ENCODE peak calls at places on chromosome 10, in nine cellular contexts. C is A549, T is HCT116, J is H1, X is endothelial cell of umbilical vein, P is SK-N-SH, E is GM12878, L is HepG2, I is K562. Q is an unnamed sample.

GRCh38 chr10:5663692-5664427 is 2.5 kb downstream of the ASB13 start:
- DNase-seq in J (no peak), E (no peak), L (no peak), X (no peak), P (peak), T (no peak), C (no peak), I (no peak), Q (no peak)

GRCh38 chr10:7335977-7336376 is 74.9 kb downstream of the SFMBT2 start:
- DNase-seq in P (no peak), C (no peak), E (no peak), L (no peak), T (no peak), X (no peak), J (no peak), I (no peak), Q (no peak)

GRCh38 chr10:74750848-74751274 is 75.5 kb upstream of the KAT6B start:
- DNase-seq in T (no peak), I (no peak), E (peak), C (no peak), X (no peak), P (no peak), L (no peak), J (peak), Q (no peak)

GRCh38 chr10:28533315-28533564 is 322 bp downstream of the WAC start:
- DNase-seq in P (peak), E (no peak), X (no peak), I (no peak), T (no peak), L (no peak), C (no peak), J (no peak), Q (no peak)

GRCh38 chr10:3268025-3268424 is 95.4 kb upstream of the PITRM1 start:
- DNase-seq in J (no peak), T (no peak), L (no peak), C (no peak), P (no peak), I (no peak), X (no peak), E (no peak), Q (no peak)

GRCh38 chr10:116112232-116113231 is 160.5 kb downstream of the GFRA1 start:
- DNase-seq in I (no peak), T (no peak), J (no peak), X (no peak), L (no peak), E (no peak), C (no peak), P (no peak), Q (no peak)

GRCh38 chr10:12638103-12638502 is 288.8 kb downstream of the CAMK1D start:
- DNase-seq in L (peak), C (peak), J (no peak), T (no peak), P (peak), X (no peak), I (no peak), E (no peak), Q (peak)

GRCh38 chr10:28664369-28664740 is 13.0 kb upstream of the BAMBI start:
- DNase-seq in T (no peak), I (no peak), X (no peak), E (no peak), P (no peak), C (no peak), J (no peak), L (no peak), Q (no peak)

GRCh38 chr10:44306762-44307161 is 78.1 kb downstream of the CXCL12 start:
- DNase-seq in L (peak), T (peak), C (no peak), P (no peak), I (no peak), X (no peak), J (no peak), E (no peak), Q (peak)

GRCh38 chr10:35005868-35006267 is 84.3 kb downstream of the CUL2 start:
- DNase-seq in L (no peak), I (peak), C (peak), P (no peak), J (no peak), X (peak), T (no peak), E (no peak), Q (peak)

GRCh38 chr10:130889780-130890179 is 421.7 kb downstream of the TCERG1L start:
- DNase-seq in I (no peak), E (no peak), X (no peak), P (no peak), J (no peak), L (no peak), C (no peak), T (no peak), Q (no peak)

GRCh38 chr10:123135415-123136141 is at the start of gene HMX3:
- DNase-seq in C (no peak), J (peak), X (no peak), T (no peak), E (no peak), P (peak), L (no peak), I (peak), Q (peak)

GRCh38 chr10:122503004-122503403 is 41.7 kb downstream of the HTRA1 start:
- DNase-seq in L (no peak), P (no peak), T (no peak), I (no peak), X (no peak), C (no peak), J (no peak), E (no peak), Q (no peak)

GRCh38 chr10:124259139-124259825 is 159.4 kb downstream of the OAT start:
- DNase-seq in E (no peak), L (peak), P (peak), C (peak), J (no peak), X (no peak), T (peak), I (no peak), Q (peak)

GRCh38 chr10:76647276-76647675 is 990.3 kb downstream of the KCNMA1 start:
- DNase-seq in I (no peak), X (no peak), P (no peak), C (no peak), E (no peak), L (no peak), J (no peak), T (no peak), Q (no peak)

GRCh38 chr10:60236869-60237524 is 152.7 kb downstream of the ANK3 start:
- DNase-seq in P (peak), L (no peak), C (no peak), E (peak), I (no peak), T (no peak), X (peak), J (no peak), Q (peak)

GRCh38 chr10:7301039-7301768 is 109.6 kb downstream of the SFMBT2 start:
- DNase-seq in X (no peak), C (peak), L (no peak), P (peak), T (no peak), J (peak), I (peak), E (no peak), Q (no peak)

GRCh38 chr10:71127019-71127534 is 85.3 kb upstream of the UNC5B start:
- DNase-seq in X (no peak), L (no peak), C (no peak), I (peak), E (no peak), P (no peak), T (no peak), J (peak), Q (no peak)

GRCh38 chr10:52951819-52952218 is 179.2 kb upstream of the MBL2 start:
- DNase-seq in X (peak), I (peak), T (no peak), J (peak), L (peak), C (peak), E (no peak), P (no peak), Q (peak)

GRCh38 chr10:100934084-100934659 is 21.4 kb downstream of the SLF2 start:
- DNase-seq in E (no peak), X (no peak), J (no peak), L (peak), P (peak), C (peak), I (no peak), T (no peak), Q (peak)

GRCh38 chr10:77974396-77975074 is 48.0 kb upstream of the DLG5 start:
- DNase-seq in L (peak), P (peak), C (peak), E (no peak), I (peak), T (peak), J (peak), X (peak), Q (peak)

GRCh38 chr10:33719005-33719703 is 384.7 kb upstream of the NRP1 start:
- DNase-seq in C (no peak), E (no peak), X (peak), J (no peak), I (no peak), L (no peak), P (no peak), T (no peak), Q (no peak)

GRCh38 chr10:101941871-101942270 is 98.3 kb upstream of the KCNIP2 start:
- DNase-seq in T (no peak), X (peak), C (no peak), J (no peak), I (no peak), L (no peak), P (no peak), E (no peak), Q (no peak)

GRCh38 chr10:110576220-110576619 is 8.7 kb downstream of the SMC3 start:
- DNase-seq in L (no peak), T (no peak), X (peak), I (no peak), E (no peak), J (no peak), C (no peak), P (no peak), Q (no peak)

GRCh38 chr10:29795856-29796255 is 161.1 kb upstream of the SVIL start:
- DNase-seq in T (no peak), P (no peak), I (no peak), E (no peak), X (peak), J (no peak), C (no peak), L (no peak), Q (no peak)

DNA sequence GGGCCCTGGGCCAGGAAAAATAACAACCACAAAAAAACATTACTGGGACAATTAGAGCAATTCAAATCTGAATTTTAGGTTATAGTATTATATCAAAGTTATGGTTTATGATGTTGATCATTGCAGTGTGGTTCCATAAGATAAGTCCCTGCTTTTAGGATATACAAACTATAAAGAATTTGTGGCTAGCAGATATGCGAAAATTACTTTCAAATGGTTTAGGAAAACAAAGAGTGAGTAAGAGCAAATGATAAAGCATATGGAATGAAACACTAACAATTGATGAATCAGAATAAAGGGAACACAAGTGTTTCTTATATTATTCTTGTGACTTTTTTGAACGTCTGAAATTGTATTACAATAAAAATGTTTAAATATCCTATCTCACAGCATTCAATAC is 64.4 kb upstream of the HECTD2 start:
- DNase-seq in X (no peak), P (no peak), L (no peak), I (no peak), T (no peak), J (no peak), E (no peak), C (no peak), Q (no peak)
- TF ChIP-seq MAX in X (no peak), P (no peak), L (no peak), I (no peak), T (no peak), J (no peak), E (no peak), C (no peak), Q (no peak)

DNA sequence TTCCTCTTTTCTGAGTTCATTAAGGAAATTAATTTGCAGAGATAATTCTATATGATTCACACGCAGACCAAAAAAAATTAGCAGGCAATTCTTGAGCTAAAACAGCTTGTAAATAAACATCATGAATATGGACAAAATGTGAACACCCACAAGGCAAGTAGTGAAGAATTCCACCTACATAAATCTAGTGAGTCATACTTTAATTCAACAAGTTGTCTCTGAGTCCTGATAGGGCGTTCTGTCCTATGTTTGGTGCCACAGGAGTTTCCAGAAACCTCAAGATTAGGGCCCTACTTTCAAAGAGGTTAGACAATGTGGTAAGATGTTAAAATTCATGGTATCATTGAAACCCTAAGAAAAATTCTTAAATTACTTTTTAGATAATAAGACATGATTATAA is 122.3 kb downstream of the SGMS1 start:
- DNase-seq in C (peak), T (no peak), I (peak), L (peak), E (no peak), J (no peak), X (no peak), P (no peak), Q (no peak)
- H3K4me3 ChIP-seq in C (no peak), T (no peak), I (no peak), L (no peak), E (no peak), J (no peak), X (no peak), P (no peak), Q (no peak)

DNA sequence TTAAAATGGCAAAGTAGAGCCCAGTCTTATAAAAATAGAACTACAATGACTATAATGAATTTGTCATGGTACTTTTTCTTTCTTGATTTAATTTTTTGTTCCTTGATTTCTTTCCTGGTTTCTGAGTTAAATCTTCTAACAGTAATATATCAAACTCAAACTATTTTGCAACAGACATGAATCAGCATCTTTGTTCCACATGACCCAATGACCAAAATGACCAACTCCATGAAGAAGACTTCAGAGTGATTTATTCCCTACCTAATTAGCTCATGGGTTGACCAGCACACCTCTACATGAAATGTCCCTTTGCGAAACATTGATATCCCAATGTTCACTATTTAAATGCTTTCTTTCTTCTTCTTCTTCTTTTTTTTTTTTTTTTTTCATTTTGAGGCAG is 30.9 kb downstream of the NMT2 start:
- DNase-seq in J (no peak), P (no peak), X (no peak), C (no peak), T (no peak), E (no peak), I (no peak), L (no peak), Q (no peak)
- TF ChIP-seq MAX in J (no peak), P (no peak), X (no peak), C (no peak), T (no peak), E (no peak), I (no peak), L (no peak), Q (no peak)

GRCh38 chr10:14068851-14069250 is 261.9 kb downstream of the FRMD4A start:
- DNase-seq in P (no peak), T (no peak), L (no peak), X (no peak), C (no peak), E (no peak), I (no peak), J (no peak), Q (no peak)
- H3K4me3 ChIP-seq in P (no peak), T (no peak), L (no peak), X (no peak), C (no peak), E (no peak), I (no peak), J (no peak), Q (no peak)

GRCh38 chr10:114881462-114881861 is 56.5 kb upstream of the TRUB1 start:
- DNase-seq in T (no peak), E (no peak), I (no peak), P (no peak), L (no peak), C (no peak), X (no peak), J (no peak), Q (no peak)

GRCh38 chr10:114876602-114877300 is 55.2 kb downstream of the FHIP2A start:
- DNase-seq in L (peak), C (peak), X (peak), I (peak), J (peak), P (peak), E (peak), T (peak), Q (peak)

GRCh38 chr10:114877301-114877644 is 55.7 kb downstream of the FHIP2A start:
- DNase-seq in I (no peak), E (no peak), L (no peak), T (no peak), J (no peak), C (no peak), P (no peak), X (no peak), Q (no peak)

GRCh38 chr10:114879541-114880158 is 58.1 kb downstream of the FHIP2A start:
- DNase-seq in C (peak), L (peak), T (peak), X (no peak), E (peak), J (peak), I (peak), P (peak), Q (peak)

GRCh38 chr10:114879093-114879492 is 57.5 kb downstream of the FHIP2A start:
- DNase-seq in I (no peak), E (no peak), C (no peak), T (no peak), X (no peak), J (no peak), P (no peak), L (no peak), Q (no peak)
- TF ChIP-seq MAX in I (no peak), E (no peak), C (no peak), T (no peak), X (no peak), J (no peak), P (no peak), L (no peak), Q (no peak)

GRCh38 chr10:89207801-89208551 is 859 bp upstream of the CH25H start:
- DNase-seq in I (no peak), E (no peak), C (no peak), J (peak), L (no peak), T (no peak), P (peak), X (no peak), Q (peak)

GRCh38 chr10:89209718-89210117 is 2.6 kb upstream of the CH25H start:
- DNase-seq in P (no peak), J (no peak), C (no peak), X (no peak), T (no peak), L (no peak), E (no peak), I (no peak), Q (no peak)

GRCh38 chr10:89204621-89205020 is 2.5 kb downstream of the CH25H start:
- DNase-seq in L (no peak), X (no peak), J (no peak), I (no peak), P (no peak), T (no peak), C (no peak), E (no peak), Q (no peak)

GRCh38 chr10:89206402-89207180 is 526 bp downstream of the CH25H start:
- DNase-seq in I (no peak), T (no peak), P (peak), X (no peak), C (peak), L (no peak), E (no peak), J (peak), Q (peak)

DNA sequence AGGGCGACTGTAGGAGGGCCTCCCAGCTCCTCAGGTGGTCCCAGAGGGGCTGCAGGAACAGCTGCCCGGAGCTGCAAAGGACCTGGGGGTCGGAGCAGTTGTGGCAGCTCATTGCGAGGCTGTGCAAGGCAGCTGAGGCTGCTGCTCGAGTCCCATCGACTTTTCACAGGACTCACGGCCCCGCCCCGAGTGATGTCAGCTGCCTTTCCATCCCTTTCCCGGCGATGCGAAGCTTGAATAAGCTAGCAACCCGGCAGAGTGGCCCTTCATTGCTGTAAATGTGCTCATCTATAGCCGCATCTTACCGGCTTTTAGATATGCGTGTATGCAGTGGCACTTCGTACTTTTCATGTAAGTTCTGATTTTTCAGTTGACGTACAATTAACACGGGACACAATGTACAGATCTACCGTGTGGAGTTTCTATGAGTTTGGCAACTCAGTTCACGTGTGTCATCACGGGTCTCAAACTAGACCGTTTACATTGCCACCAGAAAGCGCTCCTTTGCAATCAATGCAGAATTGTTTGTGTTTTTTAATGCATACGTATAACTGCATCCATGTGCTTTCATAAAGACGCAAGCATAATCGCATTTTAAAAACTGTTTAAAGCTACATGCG is at the start of gene CH25H:
- DNase-seq in L (no peak), J (no peak), P (peak), E (no peak), T (no peak), C (peak), I (no peak), X (peak), Q (peak)
- H3K4me3 ChIP-seq in L (peak), J (peak), P (peak), E (peak), T (no peak), C (peak), I (no peak), X (peak), Q (peak)

DNA sequence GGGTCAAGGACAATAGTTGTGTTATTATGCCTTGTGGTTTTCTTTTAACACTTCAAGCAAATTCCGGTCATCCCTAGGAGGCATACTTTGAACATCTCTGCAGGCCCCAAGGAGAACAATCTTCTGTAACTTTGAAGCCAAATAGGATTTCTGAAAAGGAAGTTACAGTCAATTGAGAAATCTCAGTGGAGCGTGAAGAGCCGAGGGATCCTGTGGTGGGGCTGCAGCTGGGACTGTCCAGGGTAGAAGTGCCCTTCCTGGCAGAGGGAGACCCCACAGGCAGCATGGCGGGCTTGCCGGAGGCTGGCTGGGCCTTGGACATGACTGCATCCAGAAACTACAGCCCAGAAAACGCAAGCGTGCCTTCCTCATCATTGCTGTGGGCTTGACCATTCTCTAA is 179.7 kb downstream of the PTPN20 start:
- DNase-seq in L (no peak), I (no peak), X (no peak), C (no peak), E (no peak), P (no peak), J (no peak), T (no peak), Q (peak)
- TF ChIP-seq MAX in L (no peak), I (no peak), X (no peak), C (no peak), E (no peak), P (no peak), J (no peak), T (no peak), Q (no peak)

GRCh38 chr10:31749981-31750850 is 178.4 kb downstream of the ARHGAP12 start:
- DNase-seq in C (no peak), T (no peak), L (no peak), E (no peak), I (no peak), X (peak), J (no peak), P (peak), Q (no peak)
- H3K4me3 ChIP-seq in C (no peak), T (no peak), L (no peak), E (no peak), I (no peak), X (no peak), J (no peak), P (no peak), Q (no peak)

Q was measured in NB4.